ENCODE peak calls at places on chromosomes 12 and 14, in six cellular contexts. D, W, J, P, B and G are unnamed samples.

GRCh38 chr12:109732321-109733305 is 19.0 kb downstream of the FAM222A start:
- DNase-seq in D (no peak), W (no peak), J (peak), P (no peak), B (no peak), G (no peak)

GRCh38 chr12:58841058-58841798 is 79.1 kb downstream of the LRIG3 start:
- DNase-seq in D (no peak), W (no peak), J (peak), P (peak), B (no peak), G (no peak)

GRCh38 chr14:32397871-32398640 is 69.0 kb downstream of the AKAP6 start:
- DNase-seq in D (no peak), W (no peak), J (no peak), P (peak), B (no peak), G (no peak)

GRCh38 chr12:7059780-7060179 is 738 bp upstream of the C1S start:
- DNase-seq in D (no peak), W (no peak), J (no peak), P (no peak), B (no peak), G (no peak)

GRCh38 chr12:9674226-9674590 is 4.7 kb downstream of the CLEC2D start:
- DNase-seq in D (no peak), W (no peak), J (no peak), P (no peak), B (no peak), G (no peak)

GRCh38 chr12:8905546-8905945 is 8.8 kb upstream of the PHC1 start:
- DNase-seq in D (no peak), W (no peak), J (no peak), P (no peak), B (no peak), G (no peak)

GRCh38 chr14:101380512-101380911 is 180.8 kb upstream of the DIO3 start:
- DNase-seq in D (no peak), W (no peak), J (no peak), P (no peak), B (no peak), G (no peak)

GRCh38 chr12:109833307-109834189 is at the start of gene TRPV4:
- DNase-seq in D (no peak), W (no peak), J (peak), P (peak), B (no peak), G (no peak)

GRCh38 chr12:18382486-18382885 is 121.2 kb downstream of the PIK3C2G start:
- DNase-seq in D (no peak), W (no peak), J (no peak), P (no peak), B (no peak), G (no peak)

GRCh38 chr14:89858084-89858483 is 96.4 kb downstream of the EFCAB11 start:
- DNase-seq in D (no peak), W (no peak), J (no peak), P (peak), B (no peak), G (no peak)

GRCh38 chr12:101670007-101670671 is 27.3 kb upstream of the CHPT1 start:
- DNase-seq in D (no peak), W (no peak), J (peak), P (peak), B (peak), G (no peak)

GRCh38 chr14:88919502-88919901 is 95.1 kb downstream of the TTC8 start:
- DNase-seq in D (no peak), W (no peak), J (no peak), P (peak), B (no peak), G (no peak)

GRCh38 chr12:85825751-85826150 is 10.5 kb downstream of the RASSF9 start:
- DNase-seq in D (no peak), W (no peak), J (no peak), P (peak), B (no peak), G (no peak)

GRCh38 chr14:81831128-81831815 is 297.6 kb upstream of the SEL1L start:
- DNase-seq in D (no peak), W (no peak), J (no peak), P (peak), B (no peak), G (no peak)

GRCh38 chr14:101257551-101257950 is 303.7 kb upstream of the DIO3 start:
- DNase-seq in D (no peak), W (no peak), J (no peak), P (no peak), B (no peak), G (no peak)

GRCh38 chr12:132167610-132168310 is 23.5 kb downstream of the NOC4L start:
- DNase-seq in D (no peak), W (no peak), J (no peak), P (no peak), B (no peak), G (no peak)

GRCh38 chr14:104267895-104268294 is 129.5 kb downstream of the KIF26A start:
- DNase-seq in D (no peak), W (no peak), J (no peak), P (no peak), B (no peak), G (peak)

GRCh38 chr14:29016050-29016900 is 249.7 kb downstream of the FOXG1 start:
- DNase-seq in D (no peak), W (no peak), J (peak), P (peak), B (peak), G (no peak)

GRCh38 chr12:119354187-119354586 is 19.7 kb downstream of the CCDC60 start:
- DNase-seq in D (no peak), W (no peak), J (no peak), P (no peak), B (no peak), G (no peak)

GRCh38 chr12:63814146-63814774 is 30.2 kb upstream of the SRGAP1 start:
- DNase-seq in D (no peak), W (no peak), J (no peak), P (no peak), B (no peak), G (no peak)

GRCh38 chr12:73719223-73719622 is 818.4 kb upstream of the ATXN7L3B start:
- DNase-seq in D (no peak), W (no peak), J (no peak), P (no peak), B (no peak), G (no peak)

GRCh38 chr14:65259000-65259399 is 153.5 kb upstream of the FUT8 start:
- DNase-seq in D (no peak), W (no peak), J (no peak), P (no peak), B (no peak), G (no peak)

GRCh38 chr12:89960011-89960507 is 251.4 kb upstream of the ATP2B1 start:
- DNase-seq in D (no peak), W (no peak), J (no peak), P (peak), B (no peak), G (no peak)

GRCh38 chr12:43912851-43913250 is 77.0 kb downstream of the TMEM117 start:
- DNase-seq in D (no peak), W (no peak), J (no peak), P (no peak), B (no peak), G (no peak)

GRCh38 chr12:25208554-25208953 is 13.5 kb downstream of the ETFRF1 start:
- DNase-seq in D (no peak), W (no peak), J (no peak), P (no peak), B (no peak), G (no peak)

GRCh38 chr12:124786065-124786964 is 77.3 kb downstream of the SCARB1 start:
- DNase-seq in D (peak), W (no peak), J (peak), P (peak), B (peak), G (peak)

GRCh38 chr14:99028521-99028920 is 243.5 kb downstream of the BCL11B start:
- DNase-seq in D (no peak), W (no peak), J (no peak), P (no peak), B (no peak), G (no peak)

GRCh38 chr12:109259545-109259895 is 49.6 kb downstream of the FOXN4 start:
- DNase-seq in D (no peak), W (no peak), J (no peak), P (no peak), B (no peak), G (no peak)

GRCh38 chr12:12079291-12079690 is 8.6 kb downstream of the BCL2L14 start:
- DNase-seq in D (no peak), W (no peak), J (no peak), P (peak), B (no peak), G (no peak)

GRCh38 chr14:79357307-79357706 is 854.0 kb downstream of the DIO2 start:
- DNase-seq in D (no peak), W (no peak), J (no peak), P (no peak), B (no peak), G (no peak)

GRCh38 chr12:48028541-48029400 is 24.5 kb upstream of the COL2A1 start:
- DNase-seq in D (no peak), W (no peak), J (peak), P (no peak), B (no peak), G (no peak)

GRCh38 chr12:106131671-106132070 is 7.1 kb downstream of the NUAK1 start:
- DNase-seq in D (no peak), W (no peak), J (no peak), P (no peak), B (no peak), G (no peak)

GRCh38 chr14:43803076-43803689 is 703.9 kb downstream of the FSCB start:
- DNase-seq in D (no peak), W (no peak), J (no peak), P (peak), B (no peak), G (no peak)

GRCh38 chr14:31964979-31965734 is 111.9 kb upstream of the ARHGAP5 start:
- DNase-seq in D (no peak), W (no peak), J (no peak), P (no peak), B (no peak), G (no peak)

GRCh38 chr12:56634242-56634836 is 4.2 kb upstream of the BAZ2A start:
- DNase-seq in D (no peak), W (no peak), J (peak), P (peak), B (no peak), G (no peak)

DNA sequence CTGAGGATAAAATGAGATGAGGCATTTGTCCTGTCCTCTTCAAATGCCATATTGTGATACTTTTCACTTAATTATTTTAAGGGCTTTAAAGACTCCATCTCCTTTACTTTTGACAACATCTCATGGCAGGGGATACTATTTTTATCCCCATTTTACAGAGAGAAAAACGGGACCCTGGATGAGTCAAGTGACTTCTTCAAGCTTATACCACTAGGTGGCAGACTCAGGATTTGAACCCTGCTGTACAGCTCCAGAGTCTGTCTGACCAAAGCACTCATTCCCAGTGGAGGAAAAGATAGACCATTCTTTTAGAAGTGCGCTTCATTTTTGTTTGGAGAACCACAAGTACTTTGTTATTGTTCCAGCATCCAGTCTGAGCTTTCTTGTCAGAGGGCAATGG is 1.7 kb upstream of the SMOC1 start:
- DNase-seq in D (no peak), W (no peak), J (no peak), P (peak), B (no peak), G (no peak)
- TF ChIP-seq CTCF in D (no peak), W (no peak), J (peak), P (peak), B (peak), G (peak)

GRCh38 chr14:54337314-54337713 is 59.5 kb upstream of the CDKN3 start:
- DNase-seq in D (no peak), W (no peak), J (no peak), P (no peak), B (no peak), G (no peak)

GRCh38 chr14:54335569-54336155 is 61.1 kb upstream of the CDKN3 start:
- DNase-seq in D (no peak), W (no peak), J (no peak), P (no peak), B (no peak), G (no peak)

GRCh38 chr14:54339771-54340170 is 57.0 kb upstream of the CDKN3 start:
- DNase-seq in D (no peak), W (no peak), J (no peak), P (no peak), B (no peak), G (no peak)

GRCh38 chr14:54342806-54343205 is 54.0 kb upstream of the CDKN3 start:
- DNase-seq in D (no peak), W (no peak), J (no peak), P (no peak), B (no peak), G (no peak)

GRCh38 chr14:54338696-54339317 is 58.0 kb upstream of the CDKN3 start:
- DNase-seq in D (no peak), W (no peak), J (no peak), P (peak), B (no peak), G (no peak)
- TF ChIP-seq CTCF in D (no peak), W (no peak), J (peak), P (peak), B (peak), G (peak)

GRCh38 chr12:126428769-126429168 is 1363.5 kb downstream of the AACS start:
- DNase-seq in D (no peak), W (no peak), J (no peak), P (no peak), B (no peak), G (no peak)
- TF ChIP-seq CTCF in D (no peak), W (no peak), J (no peak), P (no peak), B (no peak), G (no peak)

DNA sequence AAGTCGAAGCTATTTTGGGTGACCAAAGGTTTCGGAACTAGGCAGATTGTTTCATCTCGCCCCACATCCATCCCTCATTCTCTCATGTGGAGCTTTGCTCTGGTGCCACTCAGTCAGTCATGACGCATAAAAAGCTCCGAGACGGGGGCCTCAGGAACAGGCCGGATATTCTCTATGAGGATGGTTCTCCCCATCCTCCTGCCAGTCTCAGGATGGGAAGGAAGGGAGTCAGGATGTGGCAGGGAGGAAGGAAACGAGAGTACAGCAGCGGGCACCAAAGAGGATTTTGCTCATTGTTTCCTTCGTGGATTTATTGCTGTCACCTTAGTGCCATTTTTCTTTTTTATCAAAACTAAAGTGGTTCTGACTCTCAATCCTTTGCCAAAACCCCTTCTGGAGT is 253.0 kb upstream of the FKBP4 start:
- DNase-seq in D (no peak), W (no peak), J (no peak), P (no peak), B (no peak), G (no peak)
- TF ChIP-seq CTCF in D (no peak), W (no peak), J (no peak), P (no peak), B (no peak), G (no peak)

GRCh38 chr12:31005256-31005943 is 68.3 kb upstream of the DDX11 start:
- DNase-seq in D (no peak), W (no peak), J (no peak), P (no peak), B (no peak), G (no peak)
- TF ChIP-seq CTCF in D (no peak), W (no peak), J (no peak), P (no peak), B (no peak), G (no peak)

GRCh38 chr12:4934651-4935050 is 24.9 kb downstream of the KCNA1 start:
- DNase-seq in D (no peak), W (no peak), J (no peak), P (peak), B (no peak), G (no peak)

GRCh38 chr12:4932576-4932975 is 22.9 kb downstream of the KCNA1 start:
- DNase-seq in D (no peak), W (no peak), J (no peak), P (no peak), B (no peak), G (no peak)
- TF ChIP-seq CTCF in D (no peak), W (no peak), J (no peak), P (no peak), B (no peak), G (no peak)

GRCh38 chr14:25233613-25234012 is 183.7 kb upstream of the STXBP6 start:
- DNase-seq in D (no peak), W (no peak), J (no peak), P (no peak), B (no peak), G (no peak)

GRCh38 chr14:25237845-25238244 is 187.9 kb upstream of the STXBP6 start:
- DNase-seq in D (no peak), W (no peak), J (peak), P (peak), B (no peak), G (no peak)

DNA sequence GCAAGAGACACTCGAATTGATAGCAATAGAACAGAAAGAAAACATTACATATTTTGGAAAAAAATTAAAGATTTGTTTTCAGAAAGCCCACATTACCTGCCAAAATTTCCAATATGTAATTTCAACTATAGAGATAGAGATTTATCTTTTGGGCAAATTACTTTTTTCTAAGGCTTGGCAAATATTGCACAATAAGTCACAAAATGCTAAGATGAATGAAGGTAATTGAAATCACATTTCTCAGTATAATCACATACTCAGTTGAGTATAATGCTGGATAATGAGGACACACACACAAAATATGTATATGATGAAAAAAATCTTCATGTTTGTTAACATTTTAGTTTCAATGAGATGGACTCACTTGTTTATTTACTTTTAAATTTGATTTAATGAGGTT is 189.2 kb upstream of the STXBP6 start:
- DNase-seq in D (no peak), W (no peak), J (no peak), P (no peak), B (no peak), G (no peak)
- TF ChIP-seq CTCF in D (no peak), W (no peak), J (no peak), P (no peak), B (no peak), G (no peak)

DNA sequence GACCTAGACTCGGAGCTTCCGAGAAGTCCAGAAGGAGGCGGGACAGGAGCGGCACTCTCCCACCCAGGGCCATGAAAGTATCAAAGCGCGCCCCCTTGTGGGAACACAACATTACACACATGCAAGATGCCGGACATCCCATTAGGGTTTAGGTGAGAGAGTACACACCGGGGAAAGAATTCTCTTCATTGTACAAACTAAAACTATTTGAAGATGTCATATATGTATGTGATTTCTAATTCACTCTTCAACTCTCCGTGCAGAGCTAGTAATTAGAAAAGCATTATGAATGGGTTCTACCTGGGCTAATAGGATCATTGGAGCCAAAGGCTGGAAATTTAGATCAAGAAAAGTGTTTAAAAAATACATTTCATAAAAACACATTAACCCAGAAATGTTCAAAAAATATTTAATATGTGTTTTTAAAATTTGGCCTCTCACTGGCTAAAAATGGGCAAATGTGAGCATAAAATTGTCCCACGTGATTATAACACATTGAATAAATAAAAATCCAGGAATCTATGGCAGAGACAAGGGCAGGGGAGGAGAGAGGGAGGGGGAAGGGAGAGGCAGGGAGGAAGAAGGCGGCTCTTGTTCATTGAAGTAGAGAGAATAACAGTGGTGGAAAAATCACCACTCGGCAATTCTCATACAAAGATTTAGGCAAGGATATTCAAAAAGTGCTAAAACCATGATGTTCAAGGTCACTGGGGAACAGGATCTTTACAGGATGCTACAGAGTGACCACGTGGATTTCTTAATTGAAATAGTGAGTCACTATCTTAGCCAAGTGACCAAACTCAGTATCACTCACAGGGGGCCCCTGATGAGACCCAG is 38.9 kb downstream of the FBXO21 start:
- DNase-seq in D (peak), W (no peak), J (peak), P (peak), B (peak), G (no peak)
- TF ChIP-seq CTCF in D (no peak), W (peak), J (peak), P (peak), B (peak), G (peak)

GRCh38 chr12:50224026-50224692 is 57.0 kb upstream of the CERS5 start:
- DNase-seq in D (no peak), W (no peak), J (no peak), P (peak), B (no peak), G (no peak)

GRCh38 chr12:50221228-50222008 is 54.2 kb upstream of the CERS5 start:
- DNase-seq in D (no peak), W (no peak), J (no peak), P (peak), B (peak), G (no peak)

GRCh38 chr12:50219544-50219943 is 52.4 kb upstream of the CERS5 start:
- DNase-seq in D (no peak), W (no peak), J (no peak), P (no peak), B (no peak), G (no peak)

GRCh38 chr12:50220357-50221061 is 53.3 kb upstream of the CERS5 start:
- DNase-seq in D (no peak), W (no peak), J (no peak), P (peak), B (no peak), G (no peak)

GRCh38 chr12:50222275-50222783 is 55.2 kb upstream of the CERS5 start:
- DNase-seq in D (no peak), W (no peak), J (peak), P (peak), B (peak), G (peak)
- TF ChIP-seq CTCF in D (no peak), W (peak), J (no peak), P (peak), B (peak), G (peak)